ENCODE peak calls at places on chromosomes 16 and 17, in ten cellular contexts. K is NCI-H1930; T is activated T-cell treated with anti-CD3 and anti-CD28 coated beads, Interleukin-2, amount 50 U/mL, for 72 hours; R is HFFc6; H is transverse colon; V is foreskin keratinocyte; O is stimulated activated CD8-positive, alpha-beta memory T cell treated with anti-CD3 and anti-CD28 coated beads, Interleukin-4, amount 100 ng/mL, for 4 hours; G is DMS 273 treated with DMSO at 0.1 percent for 48 hours; X is amniotic epithelial cell; A is AG09319. Q is an unnamed sample.

GRCh38 chr17:19992803-19993713 is 15.4 kb upstream of the AKAP10 start:
- DNase-seq in K (peak), T (peak), R (peak), H (peak), V (peak), O (peak), G (peak), X (peak), A (peak), Q (peak)

GRCh38 chr16:67939507-67940435 is 3.1 kb upstream of the PSMB10 start:
- DNase-seq in K (no peak), T (peak), R (no peak), H (peak), V (no peak), O (no peak), G (no peak), X (no peak), A (no peak), Q (peak)

GRCh38 chr17:45310380-45311324 is 6.2 kb downstream of the MAP3K14 start:
- DNase-seq in K (no peak), T (no peak), R (no peak), H (peak), V (no peak), O (no peak), G (no peak), X (peak), A (no peak), Q (no peak)

GRCh38 chr16:81448154-81449131 is 3.8 kb downstream of the CMIP start:
- DNase-seq in K (no peak), T (no peak), R (no peak), H (peak), V (peak), O (no peak), G (no peak), X (no peak), A (no peak), Q (no peak)

GRCh38 chr16:89307421-89307805 is 89.9 kb downstream of the ZNF778 start:
- DNase-seq in K (no peak), T (no peak), R (no peak), H (no peak), V (no peak), O (no peak), G (no peak), X (no peak), A (no peak), Q (no peak)

GRCh38 chr16:80369559-80369958 is 171.2 kb upstream of the DYNLRB2 start:
- DNase-seq in K (peak), T (no peak), R (peak), H (peak), V (peak), O (no peak), G (no peak), X (peak), A (peak), Q (no peak)

GRCh38 chr17:59547131-59547915 is 18.1 kb upstream of the DHX40 start:
- DNase-seq in K (no peak), T (no peak), R (no peak), H (no peak), V (no peak), O (no peak), G (peak), X (peak), A (no peak), Q (no peak)

GRCh38 chr16:28477311-28477920 is 5.3 kb upstream of the NPIPB7 start:
- DNase-seq in K (no peak), T (no peak), R (no peak), H (no peak), V (no peak), O (no peak), G (no peak), X (no peak), A (no peak), Q (no peak)

GRCh38 chr16:84821179-84821578 is 1.4 kb downstream of the CRISPLD2 start:
- DNase-seq in K (no peak), T (no peak), R (no peak), H (no peak), V (no peak), O (no peak), G (no peak), X (no peak), A (no peak), Q (no peak)

GRCh38 chr16:3023415-3023668 is 400 bp downstream of the HCFC1R1 start:
- DNase-seq in K (no peak), T (no peak), R (peak), H (no peak), V (peak), O (no peak), G (no peak), X (peak), A (no peak), Q (no peak)

GRCh38 chr16:88349153-88349902 is 33.4 kb upstream of the ZNF469 start:
- DNase-seq in K (no peak), T (no peak), R (no peak), H (no peak), V (no peak), O (no peak), G (no peak), X (no peak), A (no peak), Q (no peak)

GRCh38 chr17:14672830-14673229 is 371.9 kb downstream of the HS3ST3B1 start:
- DNase-seq in K (no peak), T (no peak), R (peak), H (no peak), V (peak), O (no peak), G (no peak), X (peak), A (peak), Q (no peak)

GRCh38 chr17:50585893-50586292 is 25.4 kb downstream of the CACNA1G start:
- DNase-seq in K (no peak), T (no peak), R (no peak), H (no peak), V (no peak), O (no peak), G (no peak), X (no peak), A (no peak), Q (no peak)

GRCh38 chr17:9116311-9116820 is 95.1 kb downstream of the NTN1 start:
- DNase-seq in K (no peak), T (no peak), R (no peak), H (no peak), V (no peak), O (no peak), G (no peak), X (no peak), A (no peak), Q (no peak)

GRCh38 chr17:67441052-67441738 is 64.1 kb downstream of the PITPNC1 start:
- DNase-seq in K (no peak), T (peak), R (peak), H (peak), V (no peak), O (peak), G (no peak), X (peak), A (no peak), Q (peak)

GRCh38 chr17:8843344-8843743 is 24.1 kb downstream of the PIK3R6 start:
- DNase-seq in K (no peak), T (no peak), R (no peak), H (no peak), V (no peak), O (no peak), G (no peak), X (no peak), A (no peak), Q (no peak)

GRCh38 chr17:38893612-38894011 is 23.8 kb downstream of the LASP1 start:
- DNase-seq in K (no peak), T (peak), R (no peak), H (peak), V (no peak), O (no peak), G (no peak), X (peak), A (no peak), Q (peak)

GRCh38 chr16:1315081-1316032 is 5.9 kb downstream of the UBE2I start:
- DNase-seq in K (no peak), T (no peak), R (no peak), H (no peak), V (no peak), O (no peak), G (no peak), X (no peak), A (no peak), Q (no peak)

GRCh38 chr16:20803192-20803560 is 3.1 kb downstream of the ERI2 start:
- DNase-seq in K (no peak), T (no peak), R (peak), H (no peak), V (no peak), O (no peak), G (no peak), X (no peak), A (no peak), Q (no peak)

GRCh38 chr17:42484304-42484703 is 25.6 kb downstream of the ATP6V0A1 start:
- DNase-seq in K (no peak), T (peak), R (no peak), H (peak), V (no peak), O (peak), G (no peak), X (no peak), A (no peak), Q (peak)

GRCh38 chr16:1309888-1310831 is 724 bp downstream of the UBE2I start:
- DNase-seq in K (no peak), T (peak), R (peak), H (peak), V (no peak), O (no peak), G (no peak), X (peak), A (no peak), Q (peak)

GRCh38 chr16:68786685-68787418 is 49.8 kb downstream of the CDH1 start:
- DNase-seq in K (no peak), T (no peak), R (no peak), H (peak), V (peak), O (no peak), G (no peak), X (peak), A (no peak), Q (no peak)

GRCh38 chr17:63930951-63931575 is 1.1 kb downstream of the CD79B start:
- DNase-seq in K (no peak), T (peak), R (no peak), H (peak), V (no peak), O (no peak), G (no peak), X (no peak), A (no peak), Q (peak)

GRCh38 chr16:2826591-2827480 is 3.3 kb upstream of the ZG16B start:
- DNase-seq in K (no peak), T (no peak), R (no peak), H (peak), V (no peak), O (no peak), G (no peak), X (no peak), A (no peak), Q (no peak)

GRCh38 chr17:6561446-6561845 is 5.1 kb upstream of the PITPNM3 start:
- DNase-seq in K (no peak), T (no peak), R (no peak), H (no peak), V (no peak), O (no peak), G (no peak), X (no peak), A (no peak), Q (no peak)

GRCh38 chr16:85535352-85536072 is 77.6 kb upstream of the GSE1 start:
- DNase-seq in K (no peak), T (no peak), R (no peak), H (peak), V (no peak), O (no peak), G (no peak), X (no peak), A (no peak), Q (no peak)

GRCh38 chr17:51486091-51486490 is 225.7 kb downstream of the UTP18 start:
- DNase-seq in K (no peak), T (no peak), R (no peak), H (no peak), V (no peak), O (no peak), G (no peak), X (no peak), A (no peak), Q (no peak)

GRCh38 chr16:4862639-4863038 is 15.4 kb downstream of the UBN1 start:
- DNase-seq in K (no peak), T (no peak), R (no peak), H (no peak), V (no peak), O (no peak), G (no peak), X (no peak), A (no peak), Q (no peak)

GRCh38 chr16:55494994-55495421 is 13.9 kb upstream of the LPCAT2 start:
- DNase-seq in K (no peak), T (no peak), R (peak), H (peak), V (peak), O (no peak), G (peak), X (peak), A (peak), Q (no peak)

GRCh38 chr16:48499822-48500440 is 110.0 kb downstream of the N4BP1 start:
- DNase-seq in K (no peak), T (no peak), R (peak), H (peak), V (peak), O (no peak), G (peak), X (peak), A (peak), Q (no peak)

GRCh38 chr17:12624221-12624620 is 41.5 kb upstream of the MYOCD start:
- DNase-seq in K (no peak), T (no peak), R (no peak), H (no peak), V (no peak), O (no peak), G (no peak), X (peak), A (no peak), Q (no peak)

GRCh38 chr17:48374650-48375230 is 55.3 kb downstream of the SKAP1 start:
- DNase-seq in K (peak), T (peak), R (peak), H (peak), V (peak), O (no peak), G (no peak), X (no peak), A (no peak), Q (peak)

GRCh38 chr17:45368661-45369060 is 51.8 kb upstream of the MAP3K14 start:
- DNase-seq in K (no peak), T (no peak), R (peak), H (no peak), V (no peak), O (no peak), G (no peak), X (peak), A (peak), Q (no peak)

Q was measured in activated CD4-positive, alpha-beta T cell treated with anti-CD3 and anti-CD28 coated beads for 48 hours.